ENCODE peak calls at places on chromosomes 2 and 18, in six cellular contexts. One of them, this sample, is unnamed.

GRCh38 chr2:170005702-170006101 is 172.2 kb upstream of the MYO3B start:
- DNase-seq in A549: peak
- DNase-seq in K562: peak
- DNase-seq in HepG2: no peak
- DNase-seq in endothelial cell of umbilical vein: peak
- DNase-seq in GM12878: no peak
- DNase-seq in this sample: peak

GRCh38 chr2:70560452-70560851 is 6.8 kb upstream of the TGFA start:
- DNase-seq in A549: no peak
- DNase-seq in K562: no peak
- DNase-seq in HepG2: no peak
- DNase-seq in endothelial cell of umbilical vein: no peak
- DNase-seq in GM12878: no peak
- DNase-seq in this sample: no peak

GRCh38 chr2:38406597-38407110 is 29.6 kb upstream of the ATL2 start:
- DNase-seq in A549: no peak
- DNase-seq in K562: no peak
- DNase-seq in HepG2: peak
- DNase-seq in endothelial cell of umbilical vein: peak
- DNase-seq in GM12878: no peak
- DNase-seq in this sample: peak

GRCh38 chr2:219020604-219021365 is 20.5 kb downstream of the CFAP65 start:
- DNase-seq in A549: no peak
- DNase-seq in K562: no peak
- DNase-seq in HepG2: no peak
- DNase-seq in endothelial cell of umbilical vein: no peak
- DNase-seq in GM12878: no peak
- DNase-seq in this sample: no peak

GRCh38 chr2:118878531-118879149 is 31.2 kb upstream of the EN1 start:
- DNase-seq in A549: no peak
- DNase-seq in K562: no peak
- DNase-seq in HepG2: no peak
- DNase-seq in endothelial cell of umbilical vein: no peak
- DNase-seq in GM12878: no peak
- DNase-seq in this sample: peak

GRCh38 chr2:235567842-235568241 is 74.0 kb downstream of the AGAP1 start:
- DNase-seq in A549: no peak
- DNase-seq in K562: no peak
- DNase-seq in HepG2: no peak
- DNase-seq in endothelial cell of umbilical vein: no peak
- DNase-seq in GM12878: no peak
- DNase-seq in this sample: no peak

GRCh38 chr18:34871435-34871834 is 161.3 kb downstream of the DTNA start:
- DNase-seq in A549: no peak
- DNase-seq in K562: no peak
- DNase-seq in HepG2: no peak
- DNase-seq in endothelial cell of umbilical vein: no peak
- DNase-seq in GM12878: no peak
- DNase-seq in this sample: no peak

GRCh38 chr2:75456825-75457224 is 103.9 kb downstream of the EVA1A start:
- DNase-seq in A549: no peak
- DNase-seq in K562: no peak
- DNase-seq in HepG2: no peak
- DNase-seq in endothelial cell of umbilical vein: no peak
- DNase-seq in GM12878: no peak
- DNase-seq in this sample: no peak

GRCh38 chr2:160492401-160493226 is 993 bp downstream of the RBMS1 start:
- DNase-seq in A549: peak
- DNase-seq in K562: peak
- DNase-seq in HepG2: peak
- DNase-seq in endothelial cell of umbilical vein: peak
- DNase-seq in GM12878: no peak
- DNase-seq in this sample: peak

GRCh38 chr2:15195723-15196270 is 365.3 kb downstream of the NBAS start:
- DNase-seq in A549: no peak
- DNase-seq in K562: no peak
- DNase-seq in HepG2: no peak
- DNase-seq in endothelial cell of umbilical vein: no peak
- DNase-seq in GM12878: no peak
- DNase-seq in this sample: no peak

GRCh38 chr2:210429403-210430137 is 47.0 kb downstream of the LANCL1 start:
- DNase-seq in A549: no peak
- DNase-seq in K562: no peak
- DNase-seq in HepG2: no peak
- DNase-seq in endothelial cell of umbilical vein: no peak
- DNase-seq in GM12878: no peak
- DNase-seq in this sample: no peak

GRCh38 chr2:210432633-210433032 is 43.9 kb downstream of the LANCL1 start:
- DNase-seq in A549: no peak
- DNase-seq in K562: no peak
- DNase-seq in HepG2: no peak
- DNase-seq in endothelial cell of umbilical vein: no peak
- DNase-seq in GM12878: no peak
- DNase-seq in this sample: no peak

GRCh38 chr2:210428415-210429179 is 48.0 kb downstream of the LANCL1 start:
- DNase-seq in A549: no peak
- DNase-seq in K562: no peak
- DNase-seq in HepG2: no peak
- DNase-seq in endothelial cell of umbilical vein: no peak
- DNase-seq in GM12878: no peak
- DNase-seq in this sample: no peak
- H3K4me3 ChIP-seq in A549: no peak
- H3K4me3 ChIP-seq in K562: no peak
- H3K4me3 ChIP-seq in HepG2: no peak
- H3K4me3 ChIP-seq in endothelial cell of umbilical vein: no peak
- H3K4me3 ChIP-seq in GM12878: no peak
- H3K4me3 ChIP-seq in this sample: no peak

GRCh38 chr2:201135396-201135795 is 19.4 kb downstream of the CFLAR start:
- DNase-seq in A549: no peak
- DNase-seq in K562: no peak
- DNase-seq in HepG2: no peak
- DNase-seq in endothelial cell of umbilical vein: no peak
- DNase-seq in GM12878: no peak
- DNase-seq in this sample: no peak
- TF ChIP-seq POLR2A in A549: no peak
- TF ChIP-seq POLR2A in K562: no peak
- TF ChIP-seq POLR2A in HepG2: no peak
- TF ChIP-seq POLR2A in endothelial cell of umbilical vein: no peak
- TF ChIP-seq POLR2A in GM12878: no peak
- TF ChIP-seq POLR2A in this sample: no peak

GRCh38 chr2:216694201-216694825 is 1.0 kb downstream of the IGFBP5 start:
- DNase-seq in A549: peak
- DNase-seq in K562: no peak
- DNase-seq in HepG2: no peak
- DNase-seq in endothelial cell of umbilical vein: peak
- DNase-seq in GM12878: no peak
- DNase-seq in this sample: peak
- TF ChIP-seq MYC in A549: no peak
- TF ChIP-seq MYC in K562: no peak
- TF ChIP-seq MYC in HepG2: no peak
- TF ChIP-seq MYC in endothelial cell of umbilical vein: no peak
- TF ChIP-seq MYC in GM12878: no peak
- TF ChIP-seq MYC in this sample: no peak

GRCh38 chr2:149765636-149766035 is 178.1 kb upstream of the MMADHC start:
- DNase-seq in A549: no peak
- DNase-seq in K562: no peak
- DNase-seq in HepG2: no peak
- DNase-seq in endothelial cell of umbilical vein: no peak
- DNase-seq in GM12878: no peak
- DNase-seq in this sample: no peak

GRCh38 chr2:149768320-149768799 is 180.8 kb upstream of the MMADHC start:
- DNase-seq in A549: no peak
- DNase-seq in K562: no peak
- DNase-seq in HepG2: no peak
- DNase-seq in endothelial cell of umbilical vein: peak
- DNase-seq in GM12878: no peak
- DNase-seq in this sample: no peak

GRCh38 chr2:149765003-149765402 is 177.4 kb upstream of the MMADHC start:
- DNase-seq in A549: no peak
- DNase-seq in K562: no peak
- DNase-seq in HepG2: no peak
- DNase-seq in endothelial cell of umbilical vein: no peak
- DNase-seq in GM12878: no peak
- DNase-seq in this sample: no peak

GRCh38 chr2:149766339-149766738 is 178.8 kb upstream of the MMADHC start:
- DNase-seq in A549: no peak
- DNase-seq in K562: no peak
- DNase-seq in HepG2: no peak
- DNase-seq in endothelial cell of umbilical vein: no peak
- DNase-seq in GM12878: no peak
- DNase-seq in this sample: no peak

GRCh38 chr2:149767516-149767974 is 180.0 kb upstream of the MMADHC start:
- DNase-seq in A549: peak
- DNase-seq in K562: no peak
- DNase-seq in HepG2: no peak
- DNase-seq in endothelial cell of umbilical vein: peak
- DNase-seq in GM12878: no peak
- DNase-seq in this sample: no peak
- H3K4me3 ChIP-seq in A549: peak
- H3K4me3 ChIP-seq in K562: no peak
- H3K4me3 ChIP-seq in HepG2: no peak
- H3K4me3 ChIP-seq in endothelial cell of umbilical vein: no peak
- H3K4me3 ChIP-seq in GM12878: no peak
- H3K4me3 ChIP-seq in this sample: no peak